ENCODE peak calls at places on chromosomes 13 and 19, in five cellular contexts. U is AG04450, E is memory B cell, N is fibroblast of lung, T is bronchial epithelial cell. A is an unnamed sample.

GRCh38 chr19:28009696-28010095 is 1203.3 kb downstream of the UQCRFS1 start:
- DNase-seq in U (no peak), E (no peak), N (no peak), T (no peak), A (peak)

GRCh38 chr19:19655051-19655594 is 8.4 kb downstream of the ATP13A1 start:
- DNase-seq in U (no peak), E (no peak), N (no peak), T (no peak), A (no peak)

GRCh38 chr19:46944918-46945628 is 74.6 kb upstream of the NPAS1 start:
- DNase-seq in U (no peak), E (no peak), N (peak), T (no peak), A (peak)

GRCh38 chr13:33940898-33941297 is 122.9 kb downstream of the RFC3 start:
- DNase-seq in U (no peak), E (no peak), N (no peak), T (peak), A (no peak)

GRCh38 chr13:112583592-112584277 is 4.2 kb downstream of the TUBGCP3 start:
- DNase-seq in U (no peak), E (peak), N (no peak), T (no peak), A (no peak)

GRCh38 chr13:89554801-89555200 is 1792.7 kb upstream of the MIR17HG start:
- DNase-seq in U (no peak), E (no peak), N (no peak), T (peak), A (no peak)

GRCh38 chr19:49860716-49861100 is 6.7 kb downstream of the PNKP start:
- DNase-seq in U (no peak), E (no peak), N (no peak), T (no peak), A (no peak)

GRCh38 chr13:30857018-30857417 is 49.1 kb upstream of the MEDAG start:
- DNase-seq in U (no peak), E (no peak), N (no peak), T (no peak), A (no peak)

GRCh38 chr19:32691952-32692726 is 518 bp downstream of the NUDT19 start:
- DNase-seq in U (no peak), E (peak), N (peak), T (peak), A (peak)

GRCh38 chr19:45406165-45406956 is at the start of gene POLR1G:
- DNase-seq in U (no peak), E (peak), N (peak), T (peak), A (peak)

GRCh38 chr13:102948006-102948405 is 102.2 kb downstream of the ERCC5 start:
- DNase-seq in U (no peak), E (no peak), N (peak), T (no peak), A (no peak)

GRCh38 chr13:67515895-67516294 is 285.8 kb upstream of the PCDH9 start:
- DNase-seq in U (peak), E (no peak), N (peak), T (peak), A (no peak)

GRCh38 chr13:33153421-33154381 is 131.9 kb downstream of the STARD13 start:
- DNase-seq in U (no peak), E (no peak), N (no peak), T (peak), A (no peak)

GRCh38 chr19:16435238-16435911 is 36.4 kb downstream of the EPS15L1 start:
- DNase-seq in U (peak), E (no peak), N (peak), T (no peak), A (peak)

GRCh38 chr13:98089246-98089645 is 53.6 kb upstream of the FARP1 start:
- DNase-seq in U (no peak), E (no peak), N (no peak), T (peak), A (no peak)

GRCh38 chr19:10120538-10121198 is 969 bp upstream of the EIF3G start:
- DNase-seq in U (peak), E (no peak), N (peak), T (peak), A (peak)

GRCh38 chr19:33832633-33833032 is 36.0 kb downstream of the KCTD15 start:
- DNase-seq in U (no peak), E (no peak), N (no peak), T (no peak), A (no peak)

GRCh38 chr13:114228176-114228575 is 6.5 kb upstream of the CDC16 start:
- DNase-seq in U (no peak), E (no peak), N (no peak), T (no peak), A (no peak)

GRCh38 chr13:48635478-48635877 is 18.3 kb upstream of the CYSLTR2 start:
- DNase-seq in U (no peak), E (no peak), N (no peak), T (no peak), A (no peak)

GRCh38 chr19:48837081-48837524 is 812 bp upstream of the HSD17B14 start:
- DNase-seq in U (no peak), E (peak), N (peak), T (peak), A (peak)

GRCh38 chr19:571127-571974 is 1.0 kb upstream of the BSG start:
- DNase-seq in U (no peak), E (no peak), N (peak), T (peak), A (peak)

GRCh38 chr19:33809960-33810359 is 13.3 kb downstream of the KCTD15 start:
- DNase-seq in U (no peak), E (no peak), N (peak), T (no peak), A (peak)

GRCh38 chr13:109816112-109816978 is 30.0 kb upstream of the IRS2 start:
- DNase-seq in U (no peak), E (no peak), N (no peak), T (peak), A (no peak)

GRCh38 chr19:16394111-16394510 is 69.5 kb downstream of the KLF2 start:
- DNase-seq in U (no peak), E (no peak), N (no peak), T (no peak), A (no peak)

GRCh38 chr19:9329999-9330398 is 6.0 kb downstream of the ZNF559 start:
- DNase-seq in U (no peak), E (no peak), N (no peak), T (no peak), A (no peak)

GRCh38 chr13:106990594-106990993 is 422.7 kb upstream of the ARGLU1 start:
- DNase-seq in U (no peak), E (no peak), N (no peak), T (no peak), A (no peak)

GRCh38 chr13:93765056-93765455 is 538.4 kb downstream of the GPC6 start:
- DNase-seq in U (no peak), E (no peak), N (no peak), T (no peak), A (no peak)

GRCh38 chr19:3661284-3662238 is 35.0 kb upstream of the CACTIN start:
- DNase-seq in U (no peak), E (no peak), N (no peak), T (no peak), A (no peak)

GRCh38 chr19:29079331-29079730 is 133.6 kb downstream of the UQCRFS1 start:
- DNase-seq in U (no peak), E (no peak), N (no peak), T (no peak), A (no peak)

GRCh38 chr13:110334256-110334655 is 27.2 kb downstream of the COL4A2 start:
- DNase-seq in U (no peak), E (no peak), N (no peak), T (peak), A (no peak)

GRCh38 chr13:40082644-40083043 is 427.2 kb downstream of the COG6 start:
- DNase-seq in U (no peak), E (no peak), N (no peak), T (no peak), A (no peak)

GRCh38 chr19:47756627-47756929 is 11.2 kb downstream of the NOP53 start:
- DNase-seq in U (no peak), E (no peak), N (no peak), T (no peak), A (no peak)

GRCh38 chr13:112769615-112770014 is 79.8 kb downstream of the ATP11A start:
- DNase-seq in U (no peak), E (no peak), N (no peak), T (no peak), A (no peak)

GRCh38 chr13:108957369-108958012 is 328.1 kb downstream of the MYO16 start:
- DNase-seq in U (peak), E (no peak), N (peak), T (peak), A (no peak)

GRCh38 chr13:100209857-100210580 is 121.1 kb downstream of the PCCA start:
- DNase-seq in U (no peak), E (no peak), N (peak), T (peak), A (no peak)

A was measured in cardiac muscle cell.